ENCODE peak calls at places on chromosomes 6 and 20, in five cellular contexts. H is A673, F is astrocyte of the spinal cord, Q is Peyer's patch, P is body of pancreas. D is an unnamed sample.

GRCh38 chr6:2807342-2808090 is 34.1 kb downstream of the SERPINB1 start:
- DNase-seq in Q (no peak), F (no peak), P (peak), H (peak), D (no peak)

GRCh38 chr6:2630362-2630761 is 120.4 kb downstream of the MYLK4 start:
- DNase-seq in F (peak), P (peak), Q (no peak), H (no peak), D (peak)

GRCh38 chr20:17364681-17365080 is 137.8 kb downstream of the PCSK2 start:
- DNase-seq in Q (no peak), F (no peak), P (no peak), H (no peak), D (no peak)

GRCh38 chr6:138945354-138945753 is 42.7 kb downstream of the REPS1 start:
- DNase-seq in F (no peak), P (no peak), Q (no peak), H (peak), D (no peak)

GRCh38 chr6:56375806-56376205 is 128.4 kb upstream of the COL21A1 start:
- DNase-seq in F (no peak), Q (no peak), P (no peak), H (no peak), D (no peak)

GRCh38 chr6:16821834-16822264 is 60.6 kb upstream of the ATXN1 start:
- DNase-seq in Q (no peak), P (peak), F (no peak), H (no peak), D (no peak)

GRCh38 chr6:92922216-92922806 is 497.0 kb downstream of the EPHA7 start:
- DNase-seq in P (no peak), Q (no peak), H (peak), F (no peak), D (no peak)

GRCh38 chr20:25054995-25055629 is 2.8 kb downstream of the ACSS1 start:
- DNase-seq in H (no peak), Q (peak), F (no peak), P (no peak), D (no peak)

GRCh38 chr6:107490568-107491058 is 696 bp downstream of the SOBP start:
- DNase-seq in Q (peak), F (no peak), P (no peak), H (no peak), D (no peak)

GRCh38 chr20:57092112-57092899 is 174.1 kb downstream of the BMP7 start:
- DNase-seq in Q (peak), F (peak), P (peak), H (peak), D (peak)

GRCh38 chr6:111791415-111791814 is 81.8 kb downstream of the FYN start:
- DNase-seq in P (no peak), Q (no peak), H (no peak), F (no peak), D (peak)

GRCh38 chr6:35357671-35358070 is 15.3 kb downstream of the PPARD start:
- DNase-seq in Q (peak), H (no peak), F (no peak), P (no peak), D (no peak)

GRCh38 chr6:128208851-128209580 is 308.2 kb upstream of the THEMIS start:
- DNase-seq in H (no peak), Q (no peak), F (peak), P (no peak), D (peak)

GRCh38 chr20:21047981-21048380 is 58.2 kb downstream of the LINC00237 start:
- DNase-seq in H (no peak), Q (no peak), P (no peak), F (no peak), D (no peak)

GRCh38 chr6:129901910-129902309 is 40.8 kb upstream of the TMEM244 start:
- DNase-seq in H (no peak), P (no peak), F (peak), Q (no peak), D (no peak)

GRCh38 chr6:53070808-53071207 is 5.6 kb downstream of the FBXO9 start:
- DNase-seq in H (peak), P (no peak), F (no peak), Q (no peak), D (no peak)

GRCh38 chr6:6566766-6567165 is 21.8 kb upstream of the LY86 start:
- DNase-seq in Q (no peak), H (no peak), F (no peak), P (no peak), D (no peak)

GRCh38 chr20:775679-776135 is 7.4 kb upstream of the SLC52A3 start:
- DNase-seq in H (no peak), P (no peak), F (no peak), Q (peak), D (no peak)

GRCh38 chr6:156582509-156582992 is 194.6 kb upstream of the ARID1B start:
- DNase-seq in P (peak), Q (no peak), H (no peak), F (no peak), D (no peak)

GRCh38 chr20:60113024-60113724 is 155.0 kb downstream of the CDH26 start:
- DNase-seq in F (no peak), P (no peak), H (no peak), Q (no peak), D (no peak)

GRCh38 chr20:60113771-60114170 is 155.5 kb downstream of the CDH26 start:
- DNase-seq in H (no peak), Q (no peak), P (no peak), F (no peak), D (no peak)

GRCh38 chr20:60115452-60115851 is 157.2 kb downstream of the CDH26 start:
- DNase-seq in Q (no peak), H (no peak), P (no peak), F (no peak), D (no peak)

GRCh38 chr20:60117040-60117439 is 158.8 kb downstream of the CDH26 start:
- DNase-seq in F (no peak), P (peak), H (peak), Q (no peak), D (no peak)

GRCh38 chr20:60116128-60116909 is 158.1 kb downstream of the CDH26 start:
- DNase-seq in Q (no peak), P (no peak), F (no peak), H (no peak), D (peak)
- H3K4me3 ChIP-seq in Q (no peak), P (no peak), F (no peak), H (no peak), D (no peak)

GRCh38 chr20:3410464-3410863 is 3.0 kb upstream of the DNAAF9 start:
- DNase-seq in Q (no peak), P (no peak), F (no peak), H (no peak), D (no peak)

GRCh38 chr20:3406481-3407425 is 716 bp downstream of the DNAAF9 start:
- DNase-seq in H (peak), F (no peak), P (peak), Q (peak), D (peak)

GRCh38 chr20:3408251-3408637 is 775 bp upstream of the DNAAF9 start:
- DNase-seq in F (no peak), Q (no peak), P (no peak), H (no peak), D (no peak)

GRCh38 chr20:3407426-3408250 is at the start of gene DNAAF9:
- DNase-seq in F (peak), H (peak), Q (peak), P (peak), D (peak)

GRCh38 chr20:3409417-3409816 is 1.9 kb upstream of the DNAAF9 start:
- DNase-seq in Q (no peak), H (no peak), F (no peak), P (no peak), D (no peak)
- H3K4me3 ChIP-seq in Q (no peak), H (no peak), F (no peak), P (no peak), D (no peak)

GRCh38 chr20:9145142-9145541 is 76.3 kb downstream of the PLCB4 start:
- DNase-seq in H (no peak), Q (no peak), F (no peak), P (no peak), D (no peak)
- H3K4me3 ChIP-seq in H (no peak), Q (no peak), F (no peak), P (no peak), D (no peak)

GRCh38 chr20:32400476-32400875 is 42.3 kb downstream of the ASXL1 start:
- DNase-seq in F (no peak), H (no peak), P (no peak), Q (no peak), D (no peak)
- H3K4me3 ChIP-seq in F (no peak), H (no peak), P (no peak), Q (no peak), D (no peak)

DNA sequence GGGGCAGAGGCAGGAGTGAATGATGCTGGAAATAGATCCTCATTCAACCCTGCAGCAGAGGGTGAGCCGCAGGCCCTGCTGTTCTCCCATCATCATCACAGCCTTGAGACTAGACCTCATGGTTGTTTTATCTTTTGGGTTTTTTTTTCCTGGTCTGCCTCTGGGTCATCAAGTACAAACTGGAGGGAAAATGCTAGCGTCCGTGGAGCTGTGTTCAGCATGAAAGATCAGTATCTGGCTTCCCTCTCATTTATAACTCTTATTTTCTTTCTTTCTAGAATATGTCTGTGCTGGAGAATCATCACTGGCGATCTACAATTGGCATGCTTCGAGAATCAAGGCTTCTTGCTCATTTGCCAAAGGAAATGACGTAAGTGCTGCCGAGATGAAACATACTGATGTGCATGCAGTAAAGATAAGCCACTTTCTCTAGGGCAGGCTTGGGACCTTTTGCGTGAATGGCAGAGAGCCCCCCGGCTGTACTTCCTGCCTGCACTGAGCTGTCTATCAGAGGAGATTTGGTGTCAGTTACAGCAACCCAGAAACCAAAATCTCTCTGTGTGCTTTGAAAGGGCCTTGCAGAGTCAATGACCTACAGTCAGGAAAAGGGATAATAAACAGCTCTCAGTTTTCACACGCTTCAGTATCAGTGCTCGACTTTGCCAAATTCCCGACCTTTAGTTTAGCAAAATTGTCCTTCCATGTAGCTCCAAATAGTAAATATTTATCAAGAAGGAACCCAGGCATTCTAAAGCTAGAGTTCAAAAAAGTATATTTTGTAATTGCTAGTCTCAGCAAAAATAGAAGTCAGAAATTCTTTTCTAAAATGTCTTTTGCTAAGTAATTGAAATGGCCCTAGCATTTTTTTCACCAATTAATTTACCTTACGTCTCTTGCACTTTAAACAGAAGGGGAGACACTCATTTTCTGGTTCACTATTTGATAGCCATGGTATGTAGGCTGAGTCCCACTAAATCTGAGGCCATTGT is 76.3 kb downstream of the MTFR2 start:
- DNase-seq in F (no peak), Q (no peak), H (peak), P (peak), D (no peak)
- H3K4me3 ChIP-seq in F (no peak), Q (no peak), H (no peak), P (no peak), D (no peak)

DNA sequence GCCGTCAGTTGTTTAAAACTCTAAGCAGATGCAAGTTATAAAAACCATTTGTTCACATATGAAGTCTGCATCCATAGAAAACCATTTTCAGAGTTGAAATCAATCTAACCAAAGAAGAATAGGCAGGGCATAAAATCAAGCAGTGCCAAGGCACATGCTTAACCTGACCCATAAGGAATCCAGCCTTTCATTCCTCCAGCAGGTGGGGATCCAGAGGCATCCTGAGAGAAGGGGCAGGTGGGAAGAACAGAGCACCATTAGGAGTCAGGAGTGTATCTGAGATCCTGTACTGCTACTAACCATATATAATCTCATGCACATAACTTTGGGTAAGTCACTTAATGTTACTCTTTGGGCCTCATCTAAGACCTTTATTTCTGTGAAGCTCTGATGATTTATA is 29.4 kb upstream of the FOXO3 start:
- DNase-seq in F (no peak), Q (no peak), H (no peak), P (no peak), D (no peak)
- H3K4me3 ChIP-seq in F (no peak), Q (no peak), H (no peak), P (no peak), D (no peak)

DNA sequence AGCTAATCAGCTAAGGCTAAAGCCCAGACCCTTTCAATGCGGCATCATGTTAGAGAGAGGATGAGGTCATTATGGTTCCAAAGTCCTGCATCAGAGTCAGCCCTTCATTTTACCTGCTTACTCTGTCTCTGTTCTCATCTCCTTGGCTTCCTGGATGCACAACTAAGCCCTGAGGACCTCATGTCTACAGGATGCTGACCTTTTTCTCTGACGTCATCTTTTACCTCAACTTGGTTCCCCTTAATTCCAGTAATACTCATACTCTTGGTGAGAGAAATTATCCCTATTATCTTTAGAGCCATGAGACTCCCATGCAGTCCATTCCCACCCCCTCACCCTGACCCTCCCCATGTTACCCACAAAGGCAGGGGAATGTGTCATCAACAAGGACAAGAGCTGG is 636.5 kb upstream of the CHD6 start:
- DNase-seq in F (no peak), P (no peak), Q (no peak), H (no peak), D (no peak)
- H3K4me3 ChIP-seq in F (no peak), P (no peak), Q (no peak), H (no peak), D (no peak)

GRCh38 chr6:11384531-11385309 is 152.3 kb upstream of the NEDD9 start:
- DNase-seq in H (no peak), F (peak), Q (no peak), P (no peak), D (peak)

GRCh38 chr6:11379805-11380204 is 147.3 kb upstream of the NEDD9 start:
- DNase-seq in H (no peak), F (no peak), P (no peak), Q (no peak), D (no peak)

GRCh38 chr6:11380549-11380948 is 148.1 kb upstream of the NEDD9 start:
- DNase-seq in P (no peak), Q (no peak), H (no peak), F (no peak), D (no peak)

GRCh38 chr6:11380969-11381744 is 148.7 kb upstream of the NEDD9 start:
- DNase-seq in F (peak), Q (no peak), P (no peak), H (peak), D (peak)

DNA sequence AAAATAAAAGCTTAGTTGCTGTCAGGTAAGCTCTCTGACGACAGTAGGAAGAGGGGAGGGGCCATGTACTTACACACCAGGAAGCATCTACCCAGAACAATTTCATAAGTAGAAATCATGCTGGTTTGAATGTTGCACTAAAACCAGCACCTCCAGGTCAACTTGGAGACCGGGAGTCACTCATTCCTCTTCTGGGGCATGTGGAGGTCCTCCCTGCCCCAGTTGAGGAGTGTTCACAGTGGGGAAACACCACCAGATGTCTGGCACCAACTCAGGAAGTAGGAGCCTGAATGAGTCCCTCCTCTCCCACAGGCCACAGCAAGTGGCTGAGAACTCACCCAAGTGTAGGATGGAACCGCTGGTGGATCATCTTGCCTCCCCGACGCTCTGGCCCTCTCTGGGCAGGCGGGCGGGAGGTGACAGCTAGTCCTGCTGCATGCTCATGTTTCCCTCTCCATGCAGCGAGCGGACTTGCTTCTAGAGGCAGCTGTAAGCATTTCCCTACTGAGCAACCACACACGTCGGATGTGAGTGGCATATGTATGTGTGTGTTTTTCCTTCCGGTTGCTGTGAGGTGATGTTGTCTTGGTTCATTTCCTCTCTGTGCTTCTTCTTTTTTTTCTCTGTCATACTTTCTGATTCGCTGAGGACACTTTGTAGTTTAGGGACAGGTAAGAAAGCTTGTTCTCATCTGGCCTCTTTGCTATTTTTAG is 149.5 kb upstream of the NEDD9 start:
- DNase-seq in H (no peak), P (peak), Q (no peak), F (no peak), D (no peak)
- H3K4me3 ChIP-seq in H (no peak), P (no peak), Q (peak), F (no peak), D (no peak)

DNA sequence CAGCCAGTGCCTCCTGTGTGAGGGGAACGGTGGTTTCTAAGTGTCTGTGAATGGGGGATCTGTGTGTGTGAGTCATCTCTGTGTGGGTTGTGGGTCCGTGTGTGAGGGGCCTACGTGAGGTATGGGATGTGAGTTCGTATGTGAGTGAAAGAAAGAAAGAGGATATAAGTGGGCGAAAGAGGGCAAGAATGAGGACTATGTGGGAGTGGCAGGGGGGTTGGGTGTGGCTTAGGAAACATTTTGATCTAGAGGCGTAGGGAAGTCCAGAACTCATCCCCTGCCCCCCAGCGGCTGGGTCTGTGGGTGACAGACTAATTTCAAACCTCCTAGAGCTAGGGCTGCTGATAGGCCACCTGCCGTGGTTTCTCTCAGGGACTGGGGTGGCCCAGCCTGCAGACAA is 35.5 kb downstream of the DHX35 start:
- DNase-seq in P (no peak), F (no peak), H (peak), Q (no peak), D (no peak)
- H3K4me3 ChIP-seq in P (no peak), F (no peak), H (no peak), Q (no peak), D (no peak)